ENCODE peak calls at places on chromosome 1, in seven cellular contexts. U, W, C, E, Y, V and P are unnamed samples.

GRCh38 chr1:94863297-94863911 is 43.2 kb downstream of the SLC44A3 start:
- DNase-seq in U (no peak), W (no peak), C (no peak), E (no peak), Y (no peak), V (no peak), P (no peak)

GRCh38 chr1:167756760-167757405 is 35.1 kb downstream of the MPZL1 start:
- DNase-seq in U (no peak), W (no peak), C (no peak), E (no peak), Y (no peak), V (no peak), P (no peak)

GRCh38 chr1:234114648-234115307 is 210.3 kb downstream of the SLC35F3 start:
- DNase-seq in U (no peak), W (peak), C (no peak), E (no peak), Y (no peak), V (peak), P (peak)

GRCh38 chr1:206498685-206499084 is 8.6 kb upstream of the RASSF5 start:
- DNase-seq in U (no peak), W (no peak), C (no peak), E (no peak), Y (no peak), V (no peak), P (no peak)

GRCh38 chr1:5577255-5578040 is 414.8 kb downstream of the NPHP4 start:
- DNase-seq in U (peak), W (no peak), C (no peak), E (no peak), Y (no peak), V (no peak), P (no peak)

GRCh38 chr1:80212958-80213357 is 1206.4 kb upstream of the ADGRL4 start:
- DNase-seq in U (no peak), W (no peak), C (no peak), E (no peak), Y (no peak), V (no peak), P (no peak)

GRCh38 chr1:155062702-155063411 is 683 bp upstream of the EFNA4 start:
- DNase-seq in U (peak), W (peak), C (peak), E (peak), Y (peak), V (peak), P (peak)

GRCh38 chr1:112058815-112059450 is 69.5 kb upstream of the KCND3 start:
- DNase-seq in U (no peak), W (peak), C (no peak), E (no peak), Y (no peak), V (no peak), P (no peak)

GRCh38 chr1:1462318-1462966 is 9.1 kb upstream of the ATAD3B start:
- DNase-seq in U (no peak), W (no peak), C (no peak), E (no peak), Y (no peak), V (no peak), P (no peak)

GRCh38 chr1:233327938-233328660 is 575 bp downstream of the MAP3K21 start:
- DNase-seq in U (peak), W (peak), C (peak), E (peak), Y (peak), V (no peak), P (no peak)

GRCh38 chr1:165439287-165439686 is 5.6 kb downstream of the RXRG start:
- DNase-seq in U (no peak), W (no peak), C (no peak), E (no peak), Y (no peak), V (no peak), P (no peak)

GRCh38 chr1:172977296-172978027 is 73.3 kb downstream of the TNFSF18 start:
- DNase-seq in U (no peak), W (no peak), C (no peak), E (no peak), Y (no peak), V (no peak), P (no peak)

GRCh38 chr1:116877369-116877768 is 32.3 kb upstream of the PTGFRN start:
- DNase-seq in U (no peak), W (no peak), C (no peak), E (no peak), Y (no peak), V (no peak), P (peak)

GRCh38 chr1:22387888-22388564 is 63.6 kb upstream of the ZBTB40 start:
- DNase-seq in U (no peak), W (no peak), C (no peak), E (no peak), Y (no peak), V (no peak), P (no peak)

GRCh38 chr1:1211541-1212511 is 2.1 kb downstream of the TNFRSF4 start:
- DNase-seq in U (no peak), W (peak), C (no peak), E (no peak), Y (peak), V (no peak), P (no peak)

GRCh38 chr1:179353546-179353945 is 12.2 kb upstream of the AXDND1 start:
- DNase-seq in U (no peak), W (no peak), C (no peak), E (no peak), Y (no peak), V (no peak), P (no peak)

GRCh38 chr1:11058026-11058425 is 1.8 kb downstream of the SRM start:
- DNase-seq in U (no peak), W (no peak), C (no peak), E (no peak), Y (no peak), V (no peak), P (no peak)

GRCh38 chr1:150233359-150234308 is 2.3 kb downstream of the ANP32E start:
- DNase-seq in U (peak), W (no peak), C (peak), E (no peak), Y (no peak), V (no peak), P (no peak)

GRCh38 chr1:47906009-47906432 is 91.2 kb downstream of the TRABD2B start:
- DNase-seq in U (no peak), W (no peak), C (no peak), E (no peak), Y (peak), V (no peak), P (no peak)

GRCh38 chr1:61839702-61840101 is 97.4 kb downstream of the PATJ start:
- DNase-seq in U (no peak), W (no peak), C (no peak), E (no peak), Y (no peak), V (no peak), P (no peak)

GRCh38 chr1:76073471-76073870 is 1.1 kb upstream of the ST6GALNAC3 start:
- DNase-seq in U (no peak), W (no peak), C (no peak), E (no peak), Y (no peak), V (no peak), P (no peak)

GRCh38 chr1:119948342-119949214 is 52.3 kb upstream of the ADAM30 start:
- DNase-seq in U (peak), W (peak), C (peak), E (peak), Y (peak), V (peak), P (peak)

GRCh38 chr1:74468982-74469603 is 43.3 kb downstream of the LRRC53 start:
- DNase-seq in U (no peak), W (no peak), C (no peak), E (no peak), Y (no peak), V (peak), P (peak)

GRCh38 chr1:224852901-224853568 is 76.4 kb upstream of the DNAH14 start:
- DNase-seq in U (no peak), W (no peak), C (no peak), E (no peak), Y (no peak), V (peak), P (no peak)

GRCh38 chr1:16243408-16243690 is 6.4 kb upstream of the CPLANE2 start:
- DNase-seq in U (no peak), W (no peak), C (no peak), E (no peak), Y (no peak), V (no peak), P (no peak)

GRCh38 chr1:8941906-8942305 is 3.8 kb upstream of the CA6 start:
- DNase-seq in U (no peak), W (no peak), C (no peak), E (no peak), Y (no peak), V (peak), P (no peak)

GRCh38 chr1:93155335-93155734 is 24.9 kb downstream of the TMED5 start:
- DNase-seq in U (no peak), W (no peak), C (no peak), E (no peak), Y (no peak), V (no peak), P (no peak)

GRCh38 chr1:84363019-84363418 is 35.3 kb upstream of the DNASE2B start:
- DNase-seq in U (no peak), W (no peak), C (no peak), E (no peak), Y (no peak), V (no peak), P (no peak)

GRCh38 chr1:115642168-115643072 is 650 bp downstream of the VANGL1 start:
- DNase-seq in U (peak), W (peak), C (no peak), E (no peak), Y (peak), V (peak), P (peak)

GRCh38 chr1:13646533-13646932 is 53.5 kb upstream of the PRDM2 start:
- DNase-seq in U (no peak), W (no peak), C (no peak), E (no peak), Y (no peak), V (no peak), P (no peak)

GRCh38 chr1:111520040-111520439 is 16.6 kb upstream of the ADORA3 start:
- DNase-seq in U (no peak), W (no peak), C (no peak), E (no peak), Y (no peak), V (no peak), P (no peak)

GRCh38 chr1:33925586-33925985 is 61.7 kb downstream of the HMGB4 start:
- DNase-seq in U (no peak), W (no peak), C (no peak), E (no peak), Y (no peak), V (no peak), P (no peak)

GRCh38 chr1:203373002-203373401 is 22.1 kb upstream of the FMOD start:
- DNase-seq in U (no peak), W (no peak), C (no peak), E (no peak), Y (no peak), V (no peak), P (no peak)

GRCh38 chr1:79364896-79365295 is 358.4 kb upstream of the ADGRL4 start:
- DNase-seq in U (no peak), W (no peak), C (no peak), E (no peak), Y (no peak), V (no peak), P (no peak)

GRCh38 chr1:75855010-75855409 is 58.3 kb downstream of the MSH4 start:
- DNase-seq in U (no peak), W (no peak), C (no peak), E (no peak), Y (no peak), V (no peak), P (no peak)